ENCODE peak calls at places on chromosomes 6 and 20, in six cellular contexts. One of them, this sample, is unnamed. For H3K9me3, the result is how much of the 10 kb centered on the place peaks cover.

GRCh38 chr6:53910834-53911233 is 116.0 kb downstream of the LRRC1 start:
- DNase-seq in tibial artery: no peak
- DNase-seq in NT2/D1: no peak
- DNase-seq in IMR-90: no peak
- DNase-seq in fibroblast of lung: no peak
- DNase-seq in PC-3: no peak
- DNase-seq in this sample: no peak

GRCh38 chr6:111277819-111278218 is 190.5 kb downstream of the SLC16A10 start:
- DNase-seq in tibial artery: no peak
- DNase-seq in NT2/D1: no peak
- DNase-seq in IMR-90: no peak
- DNase-seq in fibroblast of lung: no peak
- DNase-seq in PC-3: no peak
- DNase-seq in this sample: no peak

GRCh38 chr20:37649017-37649416 is 44.8 kb upstream of the CTNNBL1 start:
- DNase-seq in tibial artery: no peak
- DNase-seq in NT2/D1: no peak
- DNase-seq in IMR-90: no peak
- DNase-seq in fibroblast of lung: no peak
- DNase-seq in PC-3: no peak
- DNase-seq in this sample: no peak

GRCh38 chr6:35687658-35688604 is 784 bp downstream of the FKBP5 start:
- DNase-seq in tibial artery: peak
- DNase-seq in NT2/D1: no peak
- DNase-seq in IMR-90: peak
- DNase-seq in fibroblast of lung: peak
- DNase-seq in PC-3: peak
- DNase-seq in this sample: peak

GRCh38 chr6:31738048-31738979 is 1.5 kb upstream of the MSH5 start:
- DNase-seq in tibial artery: no peak
- DNase-seq in NT2/D1: no peak
- DNase-seq in IMR-90: peak
- DNase-seq in fibroblast of lung: peak
- DNase-seq in PC-3: peak
- DNase-seq in this sample: peak

GRCh38 chr6:169449221-169449620 is 195.6 kb upstream of the THBS2 start:
- DNase-seq in tibial artery: no peak
- DNase-seq in NT2/D1: no peak
- DNase-seq in IMR-90: no peak
- DNase-seq in fibroblast of lung: no peak
- DNase-seq in PC-3: no peak
- DNase-seq in this sample: no peak

GRCh38 chr6:20404641-20405032 is 3.0 kb downstream of the E2F3 start:
- DNase-seq in tibial artery: no peak
- DNase-seq in NT2/D1: no peak
- DNase-seq in IMR-90: peak
- DNase-seq in fibroblast of lung: peak
- DNase-seq in PC-3: peak
- DNase-seq in this sample: peak

GRCh38 chr6:4581468-4582420 is 194.5 kb upstream of the CDYL start:
- DNase-seq in tibial artery: no peak
- DNase-seq in NT2/D1: peak
- DNase-seq in IMR-90: peak
- DNase-seq in fibroblast of lung: peak
- DNase-seq in PC-3: peak
- DNase-seq in this sample: no peak

GRCh38 chr20:24678351-24679106 is 209.1 kb downstream of the SYNDIG1 start:
- DNase-seq in tibial artery: peak
- DNase-seq in NT2/D1: no peak
- DNase-seq in IMR-90: no peak
- DNase-seq in fibroblast of lung: no peak
- DNase-seq in PC-3: no peak
- DNase-seq in this sample: no peak

GRCh38 chr6:10520468-10520867 is 683 bp upstream of the GCNT2 start:
- DNase-seq in tibial artery: no peak
- DNase-seq in NT2/D1: no peak
- DNase-seq in IMR-90: peak
- DNase-seq in fibroblast of lung: peak
- DNase-seq in PC-3: peak
- DNase-seq in this sample: no peak

GRCh38 chr6:34082348-34082747 is 63.5 kb downstream of the GRM4 start:
- DNase-seq in tibial artery: no peak
- DNase-seq in NT2/D1: no peak
- DNase-seq in IMR-90: no peak
- DNase-seq in fibroblast of lung: no peak
- DNase-seq in PC-3: no peak
- DNase-seq in this sample: no peak

GRCh38 chr6:44386364-44386928 is 1.1 kb upstream of the CDC5L start:
- DNase-seq in tibial artery: peak
- DNase-seq in NT2/D1: no peak
- DNase-seq in IMR-90: no peak
- DNase-seq in fibroblast of lung: no peak
- DNase-seq in PC-3: no peak
- DNase-seq in this sample: peak

GRCh38 chr6:32254761-32255211 is 30.9 kb upstream of the NOTCH4 start:
- DNase-seq in tibial artery: no peak
- DNase-seq in NT2/D1: no peak
- DNase-seq in IMR-90: no peak
- DNase-seq in fibroblast of lung: no peak
- DNase-seq in PC-3: no peak
- DNase-seq in this sample: no peak

GRCh38 chr6:126716826-126717514 is 377.1 kb downstream of the CENPW start:
- DNase-seq in tibial artery: no peak
- DNase-seq in NT2/D1: no peak
- DNase-seq in IMR-90: peak
- DNase-seq in fibroblast of lung: peak
- DNase-seq in PC-3: peak
- DNase-seq in this sample: no peak

GRCh38 chr20:61162506-61162905 is 89.6 kb upstream of the CDH4 start:
- DNase-seq in tibial artery: no peak
- DNase-seq in NT2/D1: no peak
- DNase-seq in IMR-90: no peak
- DNase-seq in fibroblast of lung: no peak
- DNase-seq in PC-3: no peak
- DNase-seq in this sample: no peak
- H3K4me3 ChIP-seq in tibial artery: no peak
- H3K4me3 ChIP-seq in NT2/D1: no peak
- H3K4me3 ChIP-seq in IMR-90: no peak
- H3K4me3 ChIP-seq in fibroblast of lung: no peak
- H3K4me3 ChIP-seq in PC-3: no peak
- H3K4me3 ChIP-seq in this sample: no peak

GRCh38 chr20:62772103-62772611 is 24.1 kb upstream of the MRGBP start:
- DNase-seq in tibial artery: no peak
- DNase-seq in NT2/D1: no peak
- DNase-seq in IMR-90: no peak
- DNase-seq in fibroblast of lung: no peak
- DNase-seq in PC-3: no peak
- DNase-seq in this sample: no peak
- H3K9me3 ChIP-seq in tibial artery: under half
- H3K9me3 ChIP-seq in NT2/D1: under half
- H3K9me3 ChIP-seq in IMR-90: under half
- H3K9me3 ChIP-seq in fibroblast of lung: under half
- H3K9me3 ChIP-seq in PC-3: under half
- H3K9me3 ChIP-seq in this sample: under half

GRCh38 chr6:30614843-30615218 is 2.2 kb downstream of the PPP1R10 start:
- DNase-seq in tibial artery: peak
- DNase-seq in NT2/D1: peak
- DNase-seq in IMR-90: peak
- DNase-seq in fibroblast of lung: peak
- DNase-seq in PC-3: peak
- DNase-seq in this sample: peak

GRCh38 chr6:30612687-30613248 is 4.3 kb downstream of the PPP1R10 start:
- DNase-seq in tibial artery: no peak
- DNase-seq in NT2/D1: no peak
- DNase-seq in IMR-90: peak
- DNase-seq in fibroblast of lung: peak
- DNase-seq in PC-3: peak
- DNase-seq in this sample: no peak

GRCh38 chr6:30614044-30614842 is 2.8 kb downstream of the PPP1R10 start:
- DNase-seq in tibial artery: no peak
- DNase-seq in NT2/D1: no peak
- DNase-seq in IMR-90: no peak
- DNase-seq in fibroblast of lung: no peak
- DNase-seq in PC-3: no peak
- DNase-seq in this sample: no peak

GRCh38 chr6:30612213-30612612 is 4.8 kb downstream of the PPP1R10 start:
- DNase-seq in tibial artery: no peak
- DNase-seq in NT2/D1: no peak
- DNase-seq in IMR-90: peak
- DNase-seq in fibroblast of lung: peak
- DNase-seq in PC-3: peak
- DNase-seq in this sample: no peak

DNA sequence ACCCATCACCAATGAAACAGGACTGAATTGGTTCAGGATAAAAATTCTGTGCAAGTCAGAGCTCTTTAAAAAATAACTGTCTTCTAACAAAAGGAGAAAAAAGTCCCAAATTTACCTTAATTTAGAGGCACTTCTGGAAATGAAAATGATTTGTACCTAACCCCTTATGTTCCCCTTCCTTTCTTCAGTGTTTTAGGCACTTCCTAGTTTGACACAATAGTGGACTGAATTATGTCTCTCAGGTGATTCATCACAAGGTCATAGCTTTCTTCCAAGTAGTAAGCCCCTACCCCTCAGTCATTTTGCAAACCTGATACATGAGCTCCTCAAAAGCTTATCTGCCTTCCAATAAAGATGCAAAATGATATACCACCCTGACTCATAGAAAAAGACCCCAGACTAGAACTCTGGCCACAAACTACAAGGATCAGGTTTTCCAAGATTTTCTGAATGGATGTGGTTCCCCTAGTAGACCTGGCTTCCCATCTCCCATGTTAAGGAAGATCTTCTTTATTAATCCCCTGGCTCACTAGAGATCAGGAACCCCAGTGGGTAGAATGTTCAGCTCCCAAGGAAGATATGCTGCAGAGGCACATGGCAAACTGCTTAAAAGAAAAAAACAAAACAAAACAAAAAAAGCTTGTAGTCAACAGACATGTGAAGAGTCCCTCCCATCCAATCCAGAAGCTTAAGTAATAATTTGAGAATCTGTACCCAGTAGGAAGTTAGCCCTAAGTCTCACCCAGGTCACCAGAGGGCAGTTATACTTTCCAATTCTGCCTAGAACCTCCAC is 3.6 kb downstream of the PPP1R10 start:
- DNase-seq in tibial artery: peak
- DNase-seq in NT2/D1: no peak
- DNase-seq in IMR-90: peak
- DNase-seq in fibroblast of lung: peak
- DNase-seq in PC-3: peak
- DNase-seq in this sample: no peak
- H3K4me3 ChIP-seq in tibial artery: peak
- H3K4me3 ChIP-seq in NT2/D1: no peak
- H3K4me3 ChIP-seq in IMR-90: no peak
- H3K4me3 ChIP-seq in fibroblast of lung: peak
- H3K4me3 ChIP-seq in PC-3: peak
- H3K4me3 ChIP-seq in this sample: no peak

GRCh38 chr6:27448456-27448855 is 24.4 kb downstream of the ZNF184 start:
- DNase-seq in tibial artery: no peak
- DNase-seq in NT2/D1: no peak
- DNase-seq in IMR-90: no peak
- DNase-seq in fibroblast of lung: no peak
- DNase-seq in PC-3: no peak
- DNase-seq in this sample: no peak
- H3K9me3 ChIP-seq in tibial artery: under half
- H3K9me3 ChIP-seq in NT2/D1: half or more
- H3K9me3 ChIP-seq in IMR-90: under half
- H3K9me3 ChIP-seq in fibroblast of lung: under half
- H3K9me3 ChIP-seq in PC-3: half or more
- H3K9me3 ChIP-seq in this sample: under half

GRCh38 chr6:84762941-84763396 is 1.4 kb downstream of the TBX18 start:
- DNase-seq in tibial artery: no peak
- DNase-seq in NT2/D1: no peak
- DNase-seq in IMR-90: no peak
- DNase-seq in fibroblast of lung: no peak
- DNase-seq in PC-3: no peak
- DNase-seq in this sample: peak
- H3K4me3 ChIP-seq in tibial artery: peak
- H3K4me3 ChIP-seq in NT2/D1: peak
- H3K4me3 ChIP-seq in IMR-90: peak
- H3K4me3 ChIP-seq in fibroblast of lung: peak
- H3K4me3 ChIP-seq in PC-3: no peak
- H3K4me3 ChIP-seq in this sample: peak

GRCh38 chr20:58504566-58504965 is 10.6 kb downstream of the APCDD1L start:
- DNase-seq in tibial artery: no peak
- DNase-seq in NT2/D1: no peak
- DNase-seq in IMR-90: no peak
- DNase-seq in fibroblast of lung: no peak
- DNase-seq in PC-3: no peak
- DNase-seq in this sample: no peak
- H3K9me3 ChIP-seq in tibial artery: under half
- H3K9me3 ChIP-seq in NT2/D1: under half
- H3K9me3 ChIP-seq in IMR-90: under half
- H3K9me3 ChIP-seq in fibroblast of lung: under half
- H3K9me3 ChIP-seq in PC-3: under half
- H3K9me3 ChIP-seq in this sample: under half

GRCh38 chr6:151286192-151286591 is 46.4 kb downstream of the AKAP12 start:
- DNase-seq in tibial artery: no peak
- DNase-seq in NT2/D1: no peak
- DNase-seq in IMR-90: peak
- DNase-seq in fibroblast of lung: peak
- DNase-seq in PC-3: no peak
- DNase-seq in this sample: no peak
- H3K4me3 ChIP-seq in tibial artery: peak
- H3K4me3 ChIP-seq in NT2/D1: no peak
- H3K4me3 ChIP-seq in IMR-90: no peak
- H3K4me3 ChIP-seq in fibroblast of lung: no peak
- H3K4me3 ChIP-seq in PC-3: no peak
- H3K4me3 ChIP-seq in this sample: no peak

DNA sequence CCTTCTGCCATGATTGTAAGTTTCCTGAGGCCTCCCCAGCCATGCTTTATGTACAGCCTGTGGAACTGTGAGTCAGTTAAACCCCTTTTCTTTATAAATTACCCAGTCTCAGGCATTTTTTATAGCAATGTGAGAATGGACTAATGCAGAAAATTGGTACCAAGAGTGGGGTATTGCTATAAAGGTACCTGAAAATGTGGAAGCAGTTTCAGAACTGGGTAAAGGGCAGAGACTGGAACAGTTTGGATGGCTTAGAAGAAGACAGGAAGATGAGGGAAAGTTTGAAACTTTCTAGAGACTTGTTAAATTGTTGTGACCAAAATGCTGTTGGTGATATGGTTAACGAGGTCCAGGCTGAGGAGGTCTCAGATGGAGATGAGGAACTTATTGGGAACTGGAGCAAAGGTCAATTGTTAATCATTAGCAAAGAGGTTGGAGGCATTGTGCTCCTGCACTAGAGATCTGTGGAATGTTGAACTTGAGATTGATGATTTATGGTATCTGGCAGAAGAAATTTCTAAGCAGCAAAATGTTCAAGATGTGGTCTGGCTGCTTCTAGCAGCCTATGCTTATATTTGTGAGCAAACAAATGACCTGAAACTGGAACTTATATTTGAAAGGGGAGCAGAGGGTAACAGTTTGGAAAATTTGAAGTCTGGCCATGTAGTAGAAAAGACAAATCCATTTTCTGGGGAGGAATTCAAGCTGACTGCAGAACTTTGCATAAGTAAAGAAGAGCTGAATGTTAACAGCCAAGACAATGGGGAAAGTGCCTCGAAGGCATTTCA is 79.0 kb upstream of the GMDS start:
- DNase-seq in tibial artery: no peak
- DNase-seq in NT2/D1: peak
- DNase-seq in IMR-90: no peak
- DNase-seq in fibroblast of lung: no peak
- DNase-seq in PC-3: no peak
- DNase-seq in this sample: no peak
- H3K9me3 ChIP-seq in tibial artery: under half
- H3K9me3 ChIP-seq in NT2/D1: under half
- H3K9me3 ChIP-seq in IMR-90: under half
- H3K9me3 ChIP-seq in fibroblast of lung: under half
- H3K9me3 ChIP-seq in PC-3: under half
- H3K9me3 ChIP-seq in this sample: under half